ENCODE peak calls at places on chromosomes 2 and 18, in six cellular contexts. One of them, this sample, is unnamed.
A peak's percentile ranks its signal among the peaks of the same experiment; 100 is the strongest.

GRCh38 chr2:43068730-43069517 is 157.5 kb downstream of the ZFP36L2 start:
- DNase-seq in tibial nerve: no peak
- DNase-seq in astrocyte: no peak
- DNase-seq in HCT116: no peak
- DNase-seq in fibroblast of lung: no peak
- DNase-seq in stomach: peak; percentile 10
- DNase-seq in this sample: no peak

GRCh38 chr2:35503738-35504160 is 851.8 kb upstream of the CRIM1 start:
- DNase-seq in tibial nerve: no peak
- DNase-seq in stomach: no peak
- DNase-seq in fibroblast of lung: no peak
- DNase-seq in astrocyte: peak; percentile 48
- DNase-seq in HCT116: no peak
- DNase-seq in this sample: no peak

GRCh38 chr2:233857511-233858118 is 3.3 kb upstream of the HJURP start:
- DNase-seq in fibroblast of lung: no peak
- DNase-seq in HCT116: no peak
- DNase-seq in astrocyte: no peak
- DNase-seq in tibial nerve: no peak
- DNase-seq in stomach: peak; percentile 72
- DNase-seq in this sample: peak; percentile 60

GRCh38 chr2:229314117-229314516 is 43.0 kb upstream of the PID1 start:
- DNase-seq in HCT116: no peak
- DNase-seq in tibial nerve: no peak
- DNase-seq in astrocyte: no peak
- DNase-seq in stomach: no peak
- DNase-seq in fibroblast of lung: peak; percentile 13
- DNase-seq in this sample: no peak

GRCh38 chr2:64586883-64587481 is 62.9 kb downstream of the AFTPH start:
- DNase-seq in stomach: no peak
- DNase-seq in fibroblast of lung: peak; percentile 74
- DNase-seq in HCT116: peak; percentile 34
- DNase-seq in tibial nerve: no peak
- DNase-seq in astrocyte: peak; percentile 47
- DNase-seq in this sample: no peak

GRCh38 chr2:26556309-26557243 is 78.7 kb upstream of the OTOF start:
- DNase-seq in HCT116: no peak
- DNase-seq in tibial nerve: no peak
- DNase-seq in stomach: no peak
- DNase-seq in fibroblast of lung: no peak
- DNase-seq in astrocyte: no peak
- DNase-seq in this sample: peak; percentile 51

GRCh38 chr2:20960003-20960402 is 83.9 kb downstream of the APOB start:
- DNase-seq in astrocyte: no peak
- DNase-seq in stomach: no peak
- DNase-seq in fibroblast of lung: no peak
- DNase-seq in tibial nerve: no peak
- DNase-seq in HCT116: no peak
- DNase-seq in this sample: no peak

GRCh38 chr2:8636691-8637636 is 44.9 kb upstream of the ID2 start:
- DNase-seq in HCT116: no peak
- DNase-seq in astrocyte: peak; percentile 64
- DNase-seq in tibial nerve: no peak
- DNase-seq in fibroblast of lung: peak; percentile 57
- DNase-seq in stomach: no peak
- DNase-seq in this sample: no peak

GRCh38 chr2:95274291-95275150 is at the start of gene PROM2:
- DNase-seq in HCT116: peak; percentile 27
- DNase-seq in astrocyte: no peak
- DNase-seq in stomach: peak; percentile 92
- DNase-seq in tibial nerve: no peak
- DNase-seq in fibroblast of lung: no peak
- DNase-seq in this sample: peak; percentile 10

GRCh38 chr2:206323486-206323885 is 49.0 kb downstream of the ZDBF2 start:
- DNase-seq in tibial nerve: no peak
- DNase-seq in HCT116: peak; percentile 8
- DNase-seq in stomach: no peak
- DNase-seq in fibroblast of lung: no peak
- DNase-seq in astrocyte: no peak
- DNase-seq in this sample: no peak

GRCh38 chr18:9296233-9297006 is 38.2 kb upstream of the TWSG1 start:
- DNase-seq in astrocyte: no peak
- DNase-seq in tibial nerve: no peak
- DNase-seq in fibroblast of lung: peak; percentile 51
- DNase-seq in stomach: no peak
- DNase-seq in HCT116: no peak
- DNase-seq in this sample: no peak

GRCh38 chr2:3649581-3649980 is 8.4 kb upstream of the ALLC start:
- DNase-seq in astrocyte: no peak
- DNase-seq in tibial nerve: no peak
- DNase-seq in stomach: no peak
- DNase-seq in HCT116: no peak
- DNase-seq in fibroblast of lung: no peak
- DNase-seq in this sample: no peak

GRCh38 chr2:198063242-198063641 is 258.8 kb downstream of the PLCL1 start:
- DNase-seq in HCT116: no peak
- DNase-seq in tibial nerve: no peak
- DNase-seq in stomach: no peak
- DNase-seq in fibroblast of lung: no peak
- DNase-seq in astrocyte: no peak
- DNase-seq in this sample: no peak

GRCh38 chr2:898319-898718 is 52.3 kb upstream of the SNTG2 start:
- DNase-seq in fibroblast of lung: no peak
- DNase-seq in stomach: no peak
- DNase-seq in tibial nerve: no peak
- DNase-seq in astrocyte: no peak
- DNase-seq in HCT116: peak; percentile 18
- DNase-seq in this sample: no peak

GRCh38 chr18:23209031-23209430 is 73.7 kb downstream of the CABLES1 start:
- DNase-seq in HCT116: no peak
- DNase-seq in tibial nerve: no peak
- DNase-seq in stomach: no peak
- DNase-seq in astrocyte: peak; percentile 41
- DNase-seq in fibroblast of lung: no peak
- DNase-seq in this sample: no peak

GRCh38 chr2:44242929-44243328 is 32.4 kb upstream of the SLC3A1 start:
- DNase-seq in tibial nerve: no peak
- DNase-seq in fibroblast of lung: peak; percentile 3
- DNase-seq in stomach: no peak
- DNase-seq in HCT116: no peak
- DNase-seq in astrocyte: no peak
- DNase-seq in this sample: no peak

GRCh38 chr2:175890636-175891242 is 111.3 kb downstream of the LNPK start:
- DNase-seq in astrocyte: no peak
- DNase-seq in fibroblast of lung: no peak
- DNase-seq in tibial nerve: no peak
- DNase-seq in stomach: no peak
- DNase-seq in HCT116: no peak
- DNase-seq in this sample: no peak

GRCh38 chr2:35298493-35298892 is 1057.1 kb upstream of the CRIM1 start:
- DNase-seq in fibroblast of lung: peak; percentile 61
- DNase-seq in astrocyte: peak; percentile 90
- DNase-seq in tibial nerve: no peak
- DNase-seq in stomach: no peak
- DNase-seq in HCT116: no peak
- DNase-seq in this sample: peak; percentile 59

GRCh38 chr2:163692611-163693482 is 43.0 kb downstream of the FIGN start:
- DNase-seq in HCT116: no peak
- DNase-seq in fibroblast of lung: peak; percentile 51
- DNase-seq in stomach: no peak
- DNase-seq in tibial nerve: no peak
- DNase-seq in astrocyte: no peak
- DNase-seq in this sample: no peak

GRCh38 chr2:46917628-46918027 is 2.0 kb upstream of the MCFD2 start:
- DNase-seq in astrocyte: no peak
- DNase-seq in tibial nerve: no peak
- DNase-seq in stomach: no peak
- DNase-seq in fibroblast of lung: no peak
- DNase-seq in HCT116: no peak
- DNase-seq in this sample: no peak
- H3K4me3 ChIP-seq in astrocyte: no peak overlapping the region
- H3K4me3 ChIP-seq in tibial nerve: no peak overlapping the region
- H3K4me3 ChIP-seq in stomach: no peak overlapping the region
- H3K4me3 ChIP-seq in fibroblast of lung: no peak overlapping the region
- H3K4me3 ChIP-seq in HCT116: no peak overlapping the region
- H3K4me3 ChIP-seq in this sample: no peak overlapping the region

GRCh38 chr2:203453858-203454451 is 81.1 kb downstream of the RAPH1 start:
- DNase-seq in HCT116: peak; percentile 45
- DNase-seq in astrocyte: peak; percentile 26
- DNase-seq in fibroblast of lung: peak; percentile 77
- DNase-seq in tibial nerve: no peak
- DNase-seq in stomach: no peak
- DNase-seq in this sample: no peak

GRCh38 chr2:203451011-203451410 is 84.1 kb downstream of the RAPH1 start:
- DNase-seq in tibial nerve: no peak
- DNase-seq in astrocyte: peak; percentile 54
- DNase-seq in fibroblast of lung: no peak
- DNase-seq in stomach: no peak
- DNase-seq in HCT116: no peak
- DNase-seq in this sample: no peak

GRCh38 chr2:203450571-203450970 is 84.5 kb downstream of the RAPH1 start:
- DNase-seq in HCT116: no peak
- DNase-seq in stomach: no peak
- DNase-seq in astrocyte: no peak
- DNase-seq in fibroblast of lung: no peak
- DNase-seq in tibial nerve: no peak
- DNase-seq in this sample: no peak

GRCh38 chr2:203455209-203455608 is 79.9 kb downstream of the RAPH1 start:
- DNase-seq in stomach: no peak
- DNase-seq in tibial nerve: no peak
- DNase-seq in HCT116: no peak
- DNase-seq in fibroblast of lung: no peak
- DNase-seq in astrocyte: no peak
- DNase-seq in this sample: no peak

GRCh38 chr2:203451686-203452085 is 83.4 kb downstream of the RAPH1 start:
- DNase-seq in astrocyte: no peak
- DNase-seq in tibial nerve: no peak
- DNase-seq in fibroblast of lung: peak; percentile 24
- DNase-seq in HCT116: no peak
- DNase-seq in stomach: no peak
- DNase-seq in this sample: no peak
- H3K36me3 ChIP-seq in astrocyte: peaks cover 44% of the 10 kb centered on the region
- H3K36me3 ChIP-seq in tibial nerve: no peaks in the 10 kb centered on the region
- H3K36me3 ChIP-seq in fibroblast of lung: peaks cover 3% of the 10 kb centered on the region
- H3K36me3 ChIP-seq in HCT116: no peaks in the 10 kb centered on the region
- H3K36me3 ChIP-seq in stomach: peaks cover 68% of the 10 kb centered on the region
- H3K36me3 ChIP-seq in this sample: peaks cover 8% of the 10 kb centered on the region

DNA sequence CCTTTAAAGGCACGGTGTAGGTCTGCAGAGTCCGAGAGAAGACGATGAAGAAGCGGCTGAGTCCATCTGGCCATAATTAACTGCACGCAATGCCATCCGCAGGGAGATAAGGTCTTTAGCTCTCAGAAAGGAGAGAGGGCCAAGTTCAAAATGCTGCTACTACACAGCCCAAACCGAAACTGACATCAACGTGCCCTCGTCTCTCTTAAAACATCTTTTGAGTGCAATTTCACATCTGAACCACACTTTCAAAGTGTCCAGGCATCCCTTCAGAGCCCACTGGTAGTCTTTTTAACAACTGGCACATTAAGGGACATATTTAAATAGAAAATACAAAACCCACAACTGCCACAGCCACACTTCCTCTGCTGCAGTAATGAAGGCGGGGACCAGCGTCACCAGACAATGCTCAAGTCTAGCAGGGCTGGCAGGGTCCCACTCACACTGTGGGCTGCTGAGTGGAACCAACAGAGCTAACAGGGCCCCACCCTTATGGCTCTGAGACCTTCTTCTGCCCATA is 35.8 kb downstream of the ST3GAL5 start:
- DNase-seq in HCT116: no peak
- DNase-seq in fibroblast of lung: no peak
- DNase-seq in stomach: peak; percentile 45
- DNase-seq in tibial nerve: no peak
- DNase-seq in astrocyte: no peak
- DNase-seq in this sample: peak; percentile 44
- H3K4me3 ChIP-seq in HCT116: no peak overlapping the region
- H3K4me3 ChIP-seq in fibroblast of lung: no peak overlapping the region
- H3K4me3 ChIP-seq in stomach: no peak overlapping the region
- H3K4me3 ChIP-seq in tibial nerve: no peak overlapping the region
- H3K4me3 ChIP-seq in astrocyte: no peak overlapping the region
- H3K4me3 ChIP-seq in this sample: no peak overlapping the region

DNA sequence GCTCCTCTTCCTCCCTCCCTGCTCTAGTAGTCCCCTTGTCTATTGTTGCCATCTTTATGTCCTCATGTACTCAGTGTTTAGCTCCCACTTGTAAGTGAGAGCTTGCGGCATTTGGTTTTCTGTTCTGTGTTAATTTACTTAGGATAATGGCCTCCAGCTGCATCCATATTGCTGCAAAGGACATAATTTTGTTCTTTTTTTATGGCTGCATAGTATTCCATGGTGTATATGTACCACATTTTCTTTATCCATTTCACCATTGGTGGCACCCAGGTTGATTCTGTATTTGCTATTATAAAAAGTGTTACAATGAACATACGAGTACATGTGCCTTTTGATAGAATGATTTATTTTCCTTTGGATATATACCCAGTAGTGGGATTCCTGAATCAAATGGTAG is 12.5 kb downstream of the PIKFYVE start:
- DNase-seq in astrocyte: no peak
- DNase-seq in tibial nerve: no peak
- DNase-seq in stomach: no peak
- DNase-seq in HCT116: no peak
- DNase-seq in fibroblast of lung: no peak
- DNase-seq in this sample: no peak
- H3K36me3 ChIP-seq in astrocyte: peaks cover 33% of the 10 kb centered on the region
- H3K36me3 ChIP-seq in tibial nerve: peaks cover 19% of the 10 kb centered on the region
- H3K36me3 ChIP-seq in stomach: peaks cover 96% of the 10 kb centered on the region
- H3K36me3 ChIP-seq in HCT116: peaks cover 31% of the 10 kb centered on the region
- H3K36me3 ChIP-seq in fibroblast of lung: peaks cover 3% of the 10 kb centered on the region
- H3K36me3 ChIP-seq in this sample: peaks cover 67% of the 10 kb centered on the region

DNA sequence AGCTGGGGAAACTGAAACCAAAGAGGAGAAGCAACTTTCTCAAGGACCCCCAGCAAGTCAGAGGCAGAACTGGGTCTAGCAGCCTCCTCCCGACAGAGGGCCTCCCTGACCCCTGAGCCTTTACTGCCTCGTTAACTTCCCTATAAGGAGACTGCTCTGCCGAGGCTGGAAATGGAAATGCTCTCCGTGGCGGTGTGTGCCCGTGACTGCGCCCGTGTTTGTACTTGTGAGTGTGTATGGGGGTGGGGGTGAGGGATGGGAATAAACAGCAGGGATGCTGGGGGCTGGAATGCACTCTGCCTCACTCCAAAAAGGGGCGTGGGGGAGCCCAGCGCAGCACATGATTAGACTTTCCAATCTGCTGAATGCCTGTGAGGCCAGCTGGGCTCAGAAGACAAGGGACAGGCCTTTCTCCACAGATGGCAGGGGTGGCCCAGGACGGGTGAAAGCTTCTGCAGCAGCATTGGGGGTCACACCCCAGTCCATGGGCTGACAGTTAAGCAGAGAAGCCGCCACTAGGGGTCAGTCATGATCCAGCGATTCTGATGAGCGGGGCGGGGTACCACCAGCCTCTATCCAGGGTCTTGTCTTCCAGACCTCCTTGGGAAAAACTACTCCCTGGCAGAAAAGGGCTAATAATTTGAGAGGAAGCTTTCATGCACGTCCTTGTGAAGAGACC is 26.8 kb downstream of the MPHOSPH10 start:
- DNase-seq in astrocyte: no peak
- DNase-seq in fibroblast of lung: peak; percentile 28
- DNase-seq in stomach: peak; percentile 59
- DNase-seq in tibial nerve: no peak
- DNase-seq in HCT116: peak; percentile 19
- DNase-seq in this sample: no peak
- H3K4me3 ChIP-seq in astrocyte: no peak overlapping the region
- H3K4me3 ChIP-seq in fibroblast of lung: no peak overlapping the region
- H3K4me3 ChIP-seq in stomach: peak overlapping the region; percentile 22
- H3K4me3 ChIP-seq in tibial nerve: no peak overlapping the region
- H3K4me3 ChIP-seq in HCT116: no peak overlapping the region
- H3K4me3 ChIP-seq in this sample: peak overlapping the region; percentile 23

GRCh38 chr2:241751152-241751551 is 16.7 kb downstream of the D2HGDH start:
- DNase-seq in fibroblast of lung: no peak
- DNase-seq in stomach: no peak
- DNase-seq in tibial nerve: no peak
- DNase-seq in astrocyte: no peak
- DNase-seq in HCT116: no peak
- DNase-seq in this sample: no peak
- H3K36me3 ChIP-seq in fibroblast of lung: peaks cover 14% of the 10 kb centered on the region
- H3K36me3 ChIP-seq in stomach: peaks cover 87% of the 10 kb centered on the region
- H3K36me3 ChIP-seq in tibial nerve: no peaks in the 10 kb centered on the region
- H3K36me3 ChIP-seq in astrocyte: no peaks in the 10 kb centered on the region
- H3K36me3 ChIP-seq in HCT116: no peaks in the 10 kb centered on the region
- H3K36me3 ChIP-seq in this sample: peaks cover 15% of the 10 kb centered on the region